ENCODE peak calls at places on chromosomes 13 and 19, in four cellular contexts. E is pancreas; P is CD8-positive, alpha-beta T cell; Z is neural progenitor cell. S is an unnamed sample. For H3K9me3, the result is how much of the 10 kb centered on the place peaks cover.

GRCh38 chr19:2054763-2055162 is 3.7 kb upstream of the MKNK2 start:
- DNase-seq in P (no peak), Z (no peak), E (peak), S (no peak)

GRCh38 chr13:27151798-27152599 is 19.6 kb downstream of the USP12 start:
- DNase-seq in E (no peak), Z (no peak), P (no peak), S (no peak)

GRCh38 chr13:95115525-95115924 is 185.7 kb downstream of the ABCC4 start:
- DNase-seq in E (no peak), Z (no peak), P (no peak), S (no peak)

GRCh38 chr13:99432637-99433542 is 68.4 kb upstream of the TM9SF2 start:
- DNase-seq in E (no peak), P (peak), Z (peak), S (no peak)

GRCh38 chr19:7297742-7298141 is 3.5 kb upstream of the INSR start:
- DNase-seq in P (no peak), E (no peak), Z (no peak), S (no peak)

GRCh38 chr19:7397687-7398086 is 49.0 kb downstream of the ARHGEF18 start:
- DNase-seq in P (no peak), E (no peak), Z (no peak), S (no peak)

GRCh38 chr13:79018166-79018565 is 359.2 kb upstream of the OBI1 start:
- DNase-seq in E (no peak), P (no peak), Z (no peak), S (no peak)

GRCh38 chr19:13850910-13851753 is 25.8 kb upstream of the NANOS3 start:
- DNase-seq in Z (no peak), P (peak), E (peak), S (no peak)

GRCh38 chr13:47117268-47117667 is 220.4 kb upstream of the HTR2A start:
- DNase-seq in E (no peak), Z (no peak), P (no peak), S (no peak)

GRCh38 chr13:45047394-45048328 is 58.3 kb downstream of the GPALPP1 start:
- DNase-seq in P (peak), E (peak), Z (peak), S (peak)

GRCh38 chr13:29924482-29924884 is 74.1 kb upstream of the UBL3 start:
- DNase-seq in Z (no peak), P (no peak), E (peak), S (no peak)

GRCh38 chr19:1896508-1896907 is 8.7 kb upstream of the ADAT3 start:
- DNase-seq in Z (no peak), E (no peak), P (no peak), S (no peak)

GRCh38 chr13:88704600-88705275 is 1033.6 kb downstream of the SLITRK5 start:
- DNase-seq in P (no peak), Z (no peak), E (no peak), S (no peak)

GRCh38 chr19:44823373-44823698 is 14.4 kb downstream of the BCAM start:
- DNase-seq in Z (no peak), P (no peak), E (no peak), S (no peak)

GRCh38 chr19:55369651-55370304 is 485 bp downstream of the IL11 start:
- DNase-seq in Z (peak), E (peak), P (peak), S (peak)

GRCh38 chr13:76861859-76862258 is 24.3 kb downstream of the KCTD12 start:
- DNase-seq in Z (no peak), P (no peak), E (no peak), S (no peak)

GRCh38 chr13:110812869-110813645 is 99.6 kb downstream of the ING1 start:
- DNase-seq in P (no peak), E (no peak), Z (no peak), S (no peak)

GRCh38 chr13:36261976-36262375 is 35.6 kb downstream of the CCDC169 start:
- DNase-seq in P (no peak), Z (no peak), E (no peak), S (no peak)

GRCh38 chr19:31781542-31781941 is 432.3 kb upstream of the TSHZ3 start:
- DNase-seq in E (no peak), Z (no peak), P (no peak), S (no peak)

GRCh38 chr19:47416667-47417033 is 2.7 kb downstream of the MEIS3 start:
- DNase-seq in P (no peak), Z (no peak), E (no peak), S (no peak)
- H3K9me3 ChIP-seq in P (under half), Z (under half), E (under half), S (under half)

GRCh38 chr19:10516671-10517286 is 468 bp downstream of the S1PR5 start:
- DNase-seq in E (no peak), Z (no peak), P (peak), S (peak)
- H3K4me3 ChIP-seq in E (peak), Z (peak), P (peak), S (peak)

GRCh38 chr19:35491838-35492360 is 1.6 kb upstream of the KRTDAP start:
- DNase-seq in Z (no peak), E (no peak), P (no peak), S (no peak)
- H3K9me3 ChIP-seq in Z (under half), E (under half), P (under half), S (under half)

GRCh38 chr19:53992815-53993214 is 1.4 kb downstream of the CACNG6 start:
- DNase-seq in E (no peak), P (no peak), Z (no peak), S (no peak)
- H3K4me3 ChIP-seq in E (no peak), P (no peak), Z (no peak), S (no peak)

GRCh38 chr13:113320226-113320875 is 23.3 kb downstream of the LAMP1 start:
- DNase-seq in E (no peak), Z (no peak), P (no peak), S (no peak)

GRCh38 chr13:113315992-113316391 is 19.0 kb downstream of the LAMP1 start:
- DNase-seq in E (no peak), P (no peak), Z (no peak), S (no peak)

GRCh38 chr13:113319371-113319770 is 22.3 kb downstream of the LAMP1 start:
- DNase-seq in P (no peak), E (no peak), Z (no peak), S (no peak)

GRCh38 chr13:113318956-113319355 is 21.9 kb downstream of the LAMP1 start:
- DNase-seq in Z (no peak), E (no peak), P (no peak), S (no peak)

DNA sequence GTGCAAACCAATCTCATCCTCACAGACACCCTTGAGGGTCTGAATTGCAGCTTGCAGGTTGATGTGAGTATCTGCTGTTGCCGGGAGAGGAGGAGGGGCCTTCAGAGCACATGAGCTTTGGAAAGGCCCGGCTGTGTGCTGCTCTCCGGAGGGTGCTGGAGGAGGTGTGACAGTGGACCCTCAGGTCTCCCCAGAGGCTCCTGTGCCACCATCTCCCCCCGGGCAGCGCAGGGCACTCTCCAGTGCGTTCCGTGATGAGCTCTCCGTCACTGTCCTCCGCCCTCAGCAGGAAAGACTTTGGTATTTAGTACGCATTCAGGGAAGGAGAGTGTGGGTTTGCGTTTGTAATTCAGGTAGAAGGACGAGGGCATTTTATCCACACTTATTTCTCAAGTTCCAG is 20.0 kb downstream of the LAMP1 start:
- DNase-seq in Z (no peak), P (no peak), E (no peak), S (no peak)
- H3K9me3 ChIP-seq in Z (under half), P (under half), E (under half), S (under half)

GRCh38 chr19:17806945-17807344 is 12.0 kb downstream of the B3GNT3 start:
- DNase-seq in E (no peak), P (no peak), Z (no peak), S (no peak)
- H3K4me3 ChIP-seq in E (no peak), P (no peak), Z (no peak), S (no peak)

DNA sequence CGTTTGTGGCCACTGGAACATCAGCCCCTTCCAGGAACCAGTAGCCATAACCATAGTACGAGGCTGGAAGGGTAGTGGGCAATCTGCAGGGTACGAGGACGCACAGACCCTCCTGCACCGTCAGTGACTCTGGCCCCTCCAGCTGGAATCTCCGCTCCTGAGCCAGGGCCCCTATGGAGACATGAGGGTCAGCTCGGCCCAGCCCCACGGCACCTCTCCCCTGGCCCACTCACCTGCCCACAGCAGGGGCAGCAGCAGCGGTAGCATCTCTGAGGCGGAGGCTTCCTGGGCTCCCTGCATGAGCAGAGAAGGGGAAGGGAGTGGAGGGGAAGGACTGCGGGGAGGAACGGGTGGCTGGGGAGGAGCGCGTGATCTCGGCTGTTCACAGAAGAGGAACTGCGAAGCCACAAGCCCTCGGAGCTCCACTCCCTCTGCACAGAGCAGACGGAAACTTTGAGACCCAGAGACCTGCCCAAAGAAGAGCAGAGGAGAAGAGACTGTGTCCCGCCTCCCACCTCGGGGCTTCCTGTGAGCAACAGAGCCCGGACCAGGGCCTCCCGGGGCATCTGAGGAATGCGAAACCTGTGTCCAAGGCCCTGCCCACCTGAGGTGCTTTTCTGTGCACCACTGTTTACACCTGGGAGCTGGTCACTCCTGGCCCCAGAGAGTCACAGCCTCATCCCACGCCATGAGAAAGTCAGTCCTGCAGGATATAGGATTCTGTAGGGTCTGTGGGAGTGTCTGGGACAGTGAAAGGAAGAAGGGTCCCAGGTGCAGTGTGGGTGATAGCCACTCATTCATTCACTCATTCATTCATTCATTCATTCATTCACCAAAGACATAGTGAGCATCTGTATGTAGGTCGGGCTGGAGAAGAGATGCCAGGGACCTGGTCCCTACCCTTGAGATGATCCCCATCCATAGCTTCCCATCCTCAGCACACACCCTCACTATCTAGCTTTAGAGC is at the start of gene SIGLEC6:
- DNase-seq in E (no peak), Z (no peak), P (no peak), S (no peak)
- H3K9me3 ChIP-seq in E (under half), Z (under half), P (under half), S (under half)

GRCh38 chr19:35013047-35013819 is 13.1 kb downstream of the GRAMD1A start:
- DNase-seq in P (peak), Z (peak), E (peak), S (peak)
- H3K4me3 ChIP-seq in P (peak), Z (no peak), E (no peak), S (no peak)

S was measured in HAP-1.